ENCODE peak calls at places on chromosomes 6 and 20, in four cellular contexts. One of them, this sample, is unnamed.

GRCh38 chr6:69416739-69417138 is 380.1 kb downstream of the LMBRD1 start:
- DNase-seq in HepG2: no peak
- DNase-seq in GM12878: no peak
- DNase-seq in K562: no peak
- DNase-seq in this sample: no peak

GRCh38 chr6:113742342-113742741 is 114.8 kb upstream of the MARCKS start:
- DNase-seq in HepG2: no peak
- DNase-seq in GM12878: no peak
- DNase-seq in K562: no peak
- DNase-seq in this sample: no peak

GRCh38 chr6:166143011-166143410 is 24.6 kb downstream of the TBXT start:
- DNase-seq in HepG2: no peak
- DNase-seq in GM12878: no peak
- DNase-seq in K562: no peak
- DNase-seq in this sample: no peak

GRCh38 chr20:1184638-1185315 is at the start of gene TMEM74B:
- DNase-seq in HepG2: no peak
- DNase-seq in GM12878: no peak
- DNase-seq in K562: no peak
- DNase-seq in this sample: peak; percentile 27

GRCh38 chr20:36066777-36067176 is 87.8 kb upstream of the EPB41L1 start:
- DNase-seq in HepG2: no peak
- DNase-seq in GM12878: no peak
- DNase-seq in K562: no peak
- DNase-seq in this sample: no peak

GRCh38 chr6:117550078-117550600 is 52.2 kb downstream of the GOPC start:
- DNase-seq in HepG2: no peak
- DNase-seq in GM12878: no peak
- DNase-seq in K562: no peak
- DNase-seq in this sample: no peak

GRCh38 chr6:119012521-119012920 is 65.9 kb downstream of the FAM184A start:
- DNase-seq in HepG2: no peak
- DNase-seq in GM12878: no peak
- DNase-seq in K562: no peak
- DNase-seq in this sample: no peak

GRCh38 chr6:144185133-144185836 is 35.0 kb downstream of the STX11 start:
- DNase-seq in HepG2: no peak
- DNase-seq in GM12878: no peak
- DNase-seq in K562: no peak
- DNase-seq in this sample: no peak

GRCh38 chr20:59783020-59784010 is 150.1 kb downstream of the SYCP2 start:
- DNase-seq in HepG2: peak; percentile 55
- DNase-seq in GM12878: no peak
- DNase-seq in K562: peak; percentile 59
- DNase-seq in this sample: peak; percentile 87

GRCh38 chr6:125765944-125766343 is 16.5 kb downstream of the HEY2 start:
- DNase-seq in HepG2: no peak
- DNase-seq in GM12878: no peak
- DNase-seq in K562: no peak
- DNase-seq in this sample: no peak
- TF ChIP-seq ESRRA in HepG2: no peak
- TF ChIP-seq ESRRA in GM12878: no peak
- TF ChIP-seq ESRRA in K562: no peak
- TF ChIP-seq ESRRA in this sample: no peak

GRCh38 chr20:23095504-23095903 is 9.4 kb upstream of the CD93 start:
- DNase-seq in HepG2: no peak
- DNase-seq in GM12878: no peak
- DNase-seq in K562: no peak
- DNase-seq in this sample: no peak

GRCh38 chr20:23092861-23093543 is 6.9 kb upstream of the CD93 start:
- DNase-seq in HepG2: no peak
- DNase-seq in GM12878: no peak
- DNase-seq in K562: no peak
- DNase-seq in this sample: no peak

GRCh38 chr20:23094927-23095326 is 8.8 kb upstream of the CD93 start:
- DNase-seq in HepG2: no peak
- DNase-seq in GM12878: no peak
- DNase-seq in K562: no peak
- DNase-seq in this sample: no peak

GRCh38 chr20:23093613-23094012 is 7.5 kb upstream of the CD93 start:
- DNase-seq in HepG2: no peak
- DNase-seq in GM12878: no peak
- DNase-seq in K562: no peak
- DNase-seq in this sample: no peak

DNA sequence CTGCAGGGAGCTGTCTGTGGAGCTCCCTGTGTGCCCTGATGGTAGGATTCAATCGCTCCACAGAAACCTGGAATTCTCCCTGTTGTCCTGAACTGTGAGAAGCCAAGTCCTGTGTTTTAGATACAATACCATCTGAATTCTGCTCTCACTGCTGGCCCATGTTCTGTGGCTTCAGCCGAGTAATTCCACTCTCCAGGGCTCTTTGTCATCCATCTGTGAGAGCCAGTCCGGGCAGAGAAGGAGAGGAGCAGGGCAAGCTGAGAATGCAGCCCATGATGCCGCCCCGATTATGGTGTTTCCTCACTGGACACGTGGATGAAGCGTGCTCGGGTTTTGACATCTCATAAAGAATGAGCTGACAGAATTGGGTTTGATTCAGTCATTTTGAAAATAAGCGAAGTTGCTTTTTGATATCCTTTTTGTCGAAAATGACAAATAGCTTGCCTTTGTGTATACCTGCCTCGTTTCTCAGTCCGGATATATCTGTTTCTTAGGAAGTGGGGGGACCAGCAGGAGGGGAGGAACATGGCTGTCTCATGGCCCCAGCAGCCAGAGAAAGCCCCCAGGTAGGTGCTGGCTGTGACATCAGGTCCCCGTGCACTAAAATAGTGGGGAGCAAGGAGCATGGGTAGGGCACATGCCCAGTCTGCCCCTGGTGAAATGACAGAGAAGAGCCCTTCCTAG is 8.2 kb upstream of the CD93 start:
- DNase-seq in HepG2: no peak
- DNase-seq in GM12878: no peak
- DNase-seq in K562: no peak
- DNase-seq in this sample: no peak
- TF ChIP-seq CREM in HepG2: no peak
- TF ChIP-seq CREM in GM12878: no peak
- TF ChIP-seq CREM in K562: no peak
- TF ChIP-seq CREM in this sample: no peak

DNA sequence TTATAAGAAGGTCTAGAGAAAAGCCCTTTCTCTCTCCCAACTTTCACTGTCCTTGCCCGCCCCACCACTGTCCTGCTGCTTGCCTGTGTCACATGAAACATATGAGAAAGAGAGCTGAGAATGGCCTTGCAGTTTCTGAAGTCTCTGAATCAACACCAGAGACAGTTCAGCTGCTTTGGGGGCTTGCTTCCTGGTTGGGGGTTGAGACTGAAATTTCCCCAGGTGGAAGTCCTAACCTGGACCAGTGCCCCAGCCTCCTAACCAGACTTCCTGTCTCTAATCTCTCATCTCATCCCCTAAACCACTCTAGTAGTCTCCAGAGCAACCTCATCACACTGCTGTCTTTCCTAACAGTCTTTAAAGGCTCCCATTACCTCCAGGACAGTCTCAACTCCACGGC is 10.7 kb downstream of the TRAM2 start:
- DNase-seq in HepG2: no peak
- DNase-seq in GM12878: peak; percentile 28
- DNase-seq in K562: no peak
- DNase-seq in this sample: no peak
- TF ChIP-seq ESRRA in HepG2: no peak
- TF ChIP-seq ESRRA in GM12878: no peak
- TF ChIP-seq ESRRA in K562: no peak
- TF ChIP-seq ESRRA in this sample: no peak

GRCh38 chr6:63764318-63764916 is 128.8 kb downstream of the PHF3 start:
- DNase-seq in HepG2: peak; percentile 65
- DNase-seq in GM12878: peak; percentile 5
- DNase-seq in K562: peak; percentile 54
- DNase-seq in this sample: no peak
- TF ChIP-seq CREM in HepG2: no peak
- TF ChIP-seq CREM in GM12878: no peak
- TF ChIP-seq CREM in K562: no peak
- TF ChIP-seq CREM in this sample: no peak